ENCODE peak calls at places on chromosomes 13 and 19, in ten cellular contexts. H, R, C, X, K, V, Q, Z, T and G are unnamed samples.

GRCh38 chr19:1621021-1621420 is 15.8 kb upstream of the UQCR11 start:
- DNase-seq in H (no peak), R (no peak), C (no peak), X (no peak), K (no peak), V (no peak), Q (no peak), Z (no peak), T (no peak), G (no peak)

GRCh38 chr19:34145741-34146202 is 26.5 kb upstream of the LSM14A start:
- DNase-seq in H (no peak), R (peak), C (peak), X (peak), K (no peak), V (peak), Q (peak), Z (peak), T (peak), G (peak)

GRCh38 chr13:25468330-25469178 is 96.8 kb downstream of the ATP8A2 start:
- DNase-seq in H (no peak), R (peak), C (peak), X (peak), K (no peak), V (peak), Q (peak), Z (peak), T (no peak), G (no peak)

GRCh38 chr19:15379996-15380647 is 535 bp upstream of the AKAP8 start:
- DNase-seq in H (no peak), R (peak), C (peak), X (peak), K (no peak), V (peak), Q (peak), Z (peak), T (no peak), G (peak)

GRCh38 chr19:18254546-18255500 is 19.4 kb downstream of the IQCN start:
- DNase-seq in H (no peak), R (peak), C (no peak), X (peak), K (no peak), V (no peak), Q (no peak), Z (no peak), T (no peak), G (no peak)

GRCh38 chr13:98585398-98585754 is 8.5 kb upstream of the STK24 start:
- DNase-seq in H (no peak), R (no peak), C (no peak), X (no peak), K (no peak), V (no peak), Q (no peak), Z (no peak), T (no peak), G (no peak)

GRCh38 chr19:48674921-48675824 is 2.4 kb upstream of the NTN5 start:
- DNase-seq in H (peak), R (peak), C (peak), X (peak), K (peak), V (peak), Q (peak), Z (peak), T (peak), G (peak)

GRCh38 chr13:41019027-41019487 is at the start of gene ELF1:
- DNase-seq in H (no peak), R (no peak), C (no peak), X (peak), K (no peak), V (peak), Q (no peak), Z (peak), T (peak), G (no peak)

GRCh38 chr13:75137911-75138571 is 343.9 kb downstream of the TBC1D4 start:
- DNase-seq in H (no peak), R (no peak), C (no peak), X (no peak), K (no peak), V (no peak), Q (no peak), Z (no peak), T (no peak), G (no peak)

GRCh38 chr13:92896842-92897241 is 329.8 kb upstream of the GPC6 start:
- DNase-seq in H (no peak), R (no peak), C (peak), X (no peak), K (no peak), V (no peak), Q (no peak), Z (no peak), T (no peak), G (peak)

GRCh38 chr19:19050731-19051130 is 13.1 kb upstream of the SLC25A42 start:
- DNase-seq in H (no peak), R (no peak), C (no peak), X (no peak), K (no peak), V (no peak), Q (no peak), Z (no peak), T (no peak), G (no peak)

GRCh38 chr19:343941-344624 is 513 bp downstream of the MIER2 start:
- DNase-seq in H (no peak), R (peak), C (peak), X (no peak), K (no peak), V (peak), Q (peak), Z (peak), T (no peak), G (peak)

GRCh38 chr19:12938536-12939291 is at the start of gene CALR:
- DNase-seq in H (peak), R (no peak), C (peak), X (peak), K (no peak), V (peak), Q (no peak), Z (peak), T (no peak), G (no peak)

GRCh38 chr19:3479177-3479818 is 1.0 kb downstream of the SMIM24 start:
- DNase-seq in H (no peak), R (peak), C (peak), X (no peak), K (no peak), V (peak), Q (no peak), Z (peak), T (no peak), G (peak)

GRCh38 chr19:10603084-10603872 is 16.2 kb upstream of the AP1M2 start:
- DNase-seq in H (peak), R (peak), C (no peak), X (peak), K (peak), V (peak), Q (no peak), Z (peak), T (no peak), G (no peak)

GRCh38 chr13:98785405-98785804 is 32.9 kb upstream of the SLC15A1 start:
- DNase-seq in H (peak), R (no peak), C (no peak), X (no peak), K (no peak), V (no peak), Q (no peak), Z (no peak), T (no peak), G (no peak)

GRCh38 chr19:23882493-23882892 is 32.2 kb upstream of the ZNF726 start:
- DNase-seq in H (no peak), R (no peak), C (no peak), X (no peak), K (no peak), V (no peak), Q (no peak), Z (no peak), T (no peak), G (peak)

GRCh38 chr13:33519561-33520479 is 234.3 kb upstream of the STARD13 start:
- DNase-seq in H (no peak), R (no peak), C (no peak), X (no peak), K (no peak), V (peak), Q (no peak), Z (no peak), T (no peak), G (no peak)

GRCh38 chr13:92984151-92984550 is 242.5 kb upstream of the GPC6 start:
- DNase-seq in H (no peak), R (no peak), C (no peak), X (no peak), K (no peak), V (no peak), Q (no peak), Z (no peak), T (no peak), G (no peak)

GRCh38 chr19:9116547-9116946 is 984 bp upstream of the OR7G1 start:
- DNase-seq in H (peak), R (no peak), C (no peak), X (no peak), K (no peak), V (no peak), Q (no peak), Z (peak), T (no peak), G (no peak)

GRCh38 chr19:30665449-30665848 is 293.3 kb downstream of the ZNF536 start:
- DNase-seq in H (no peak), R (no peak), C (no peak), X (peak), K (no peak), V (no peak), Q (no peak), Z (no peak), T (no peak), G (no peak)

GRCh38 chr19:35248310-35249145 is at the start of gene LSR:
- DNase-seq in H (peak), R (peak), C (no peak), X (peak), K (peak), V (no peak), Q (no peak), Z (peak), T (no peak), G (peak)

GRCh38 chr19:738509-739128 is 12.3 kb upstream of the MISP start:
- DNase-seq in H (no peak), R (no peak), C (no peak), X (no peak), K (no peak), V (no peak), Q (no peak), Z (no peak), T (no peak), G (peak)

GRCh38 chr13:113526466-113527220 is 36.1 kb upstream of the DCUN1D2 start:
- DNase-seq in H (peak), R (no peak), C (no peak), X (no peak), K (no peak), V (no peak), Q (no peak), Z (no peak), T (no peak), G (no peak)

GRCh38 chr13:44188257-44188656 is 185.4 kb upstream of the SERP2 start:
- DNase-seq in H (no peak), R (no peak), C (no peak), X (no peak), K (no peak), V (peak), Q (no peak), Z (peak), T (no peak), G (no peak)

GRCh38 chr13:33644607-33645543 is 173.1 kb upstream of the RFC3 start:
- DNase-seq in H (no peak), R (no peak), C (no peak), X (no peak), K (no peak), V (no peak), Q (no peak), Z (no peak), T (no peak), G (no peak)

GRCh38 chr19:9622531-9622930 is 1.5 kb upstream of the ZNF561 start:
- DNase-seq in H (no peak), R (no peak), C (no peak), X (no peak), K (no peak), V (no peak), Q (no peak), Z (no peak), T (no peak), G (no peak)

GRCh38 chr19:45782162-45782623 is at the start of gene DMPK:
- DNase-seq in H (no peak), R (no peak), C (no peak), X (peak), K (no peak), V (peak), Q (no peak), Z (no peak), T (peak), G (no peak)

GRCh38 chr19:33482486-33482885 is 39.1 kb downstream of the PEPD start:
- DNase-seq in H (no peak), R (no peak), C (no peak), X (no peak), K (no peak), V (no peak), Q (no peak), Z (no peak), T (no peak), G (no peak)

GRCh38 chr19:45428385-45429231 is 4.9 kb upstream of the ERCC1 start:
- DNase-seq in H (no peak), R (peak), C (peak), X (peak), K (no peak), V (peak), Q (peak), Z (peak), T (no peak), G (peak)

GRCh38 chr19:23351806-23352205 is 43.5 kb downstream of the ZNF91 start:
- DNase-seq in H (no peak), R (no peak), C (no peak), X (no peak), K (no peak), V (no peak), Q (no peak), Z (no peak), T (no peak), G (no peak)

GRCh38 chr13:79490326-79490725 is 9.4 kb downstream of the NDFIP2 start:
- DNase-seq in H (no peak), R (no peak), C (no peak), X (no peak), K (no peak), V (no peak), Q (no peak), Z (no peak), T (no peak), G (no peak)

GRCh38 chr19:53161123-53161522 is 2.3 kb upstream of the ZNF347 start:
- DNase-seq in H (no peak), R (no peak), C (no peak), X (no peak), K (no peak), V (no peak), Q (no peak), Z (peak), T (no peak), G (no peak)

GRCh38 chr13:44004881-44005280 is 125.2 kb downstream of the LACC1 start:
- DNase-seq in H (no peak), R (no peak), C (no peak), X (no peak), K (no peak), V (peak), Q (no peak), Z (no peak), T (no peak), G (no peak)

GRCh38 chr19:2227415-2228156 is 8.5 kb downstream of the PLEKHJ1 start:
- DNase-seq in H (no peak), R (no peak), C (no peak), X (no peak), K (no peak), V (no peak), Q (no peak), Z (no peak), T (no peak), G (no peak)

GRCh38 chr19:13748169-13748884 is 16.0 kb upstream of the MRI1 start:
- DNase-seq in H (no peak), R (no peak), C (no peak), X (no peak), K (no peak), V (peak), Q (no peak), Z (peak), T (no peak), G (no peak)

GRCh38 chr19:40598121-40598917 is 2.9 kb upstream of the LTBP4 start:
- DNase-seq in H (peak), R (peak), C (peak), X (peak), K (peak), V (peak), Q (peak), Z (peak), T (peak), G (peak)